ENCODE peak calls at places on chromosomes 6 and 20, in ten cellular contexts. T is IMR-90, P is endodermal cell, N is iPS DF 6.9, H is esophagus squamous epithelium, J is adrenal gland, C is aorta, K is ascending aorta, W is endothelial cell of umbilical vein, O is thoracic aorta. S is an unnamed sample.

GRCh38 chr6:40791004-40791403 is 203.8 kb upstream of the LRFN2 start:
- DNase-seq in N (no peak), O (no peak), W (no peak), H (no peak), P (peak; percentile 92), J (no peak), C (no peak), T (no peak), K (no peak), S (no peak)

GRCh38 chr6:158611600-158612041 is 32.9 kb downstream of the DYNLT1 start:
- DNase-seq in T (no peak), N (peak; percentile 52), H (no peak), O (no peak), J (no peak), K (no peak), W (no peak), C (no peak), P (peak; percentile 91), S (peak; percentile 86)

GRCh38 chr6:104344223-104344622 is 515.5 kb downstream of the HACE1 start:
- DNase-seq in N (no peak), C (no peak), P (no peak), W (no peak), T (no peak), J (no peak), H (no peak), O (no peak), K (no peak), S (no peak)

GRCh38 chr20:6632187-6632586 is 135.3 kb upstream of the BMP2 start:
- DNase-seq in T (no peak), N (no peak), W (no peak), P (no peak), J (peak; percentile 27), H (no peak), C (no peak), K (no peak), O (no peak), S (no peak)

GRCh38 chr6:8182209-8182845 is 80.0 kb upstream of the EEF1E1 start:
- DNase-seq in H (no peak), O (no peak), W (no peak), P (no peak), C (no peak), J (no peak), T (peak; percentile 25), N (no peak), K (no peak), S (no peak)

GRCh38 chr6:97850458-97851218 is 567.6 kb upstream of the MMS22L start:
- DNase-seq in J (no peak), C (no peak), K (no peak), O (no peak), H (no peak), T (no peak), P (no peak), N (no peak), W (no peak), S (no peak)

GRCh38 chr6:143675946-143676345 is 1.8 kb upstream of the PHACTR2 start:
- DNase-seq in O (no peak), J (no peak), H (no peak), P (no peak), T (peak; percentile 56), K (no peak), N (no peak), W (no peak), C (no peak), S (no peak)

GRCh38 chr6:114735118-114735730 is 392.4 kb upstream of the HS3ST5 start:
- DNase-seq in K (no peak), C (no peak), T (no peak), W (no peak), N (no peak), J (no peak), P (no peak), O (no peak), H (no peak), S (no peak)

GRCh38 chr6:33656844-33657243 is 35.7 kb downstream of the ITPR3 start:
- DNase-seq in O (no peak), K (no peak), N (no peak), J (no peak), C (no peak), T (no peak), W (no peak), H (no peak), P (peak; percentile 61), S (no peak)

GRCh38 chr6:33651947-33652346 is 30.8 kb downstream of the ITPR3 start:
- DNase-seq in J (no peak), W (no peak), K (no peak), O (no peak), T (no peak), N (no peak), C (no peak), P (no peak), H (no peak), S (peak; percentile 32)

GRCh38 chr6:33655155-33655554 is 34.0 kb downstream of the ITPR3 start:
- DNase-seq in K (no peak), H (no peak), W (no peak), C (no peak), N (no peak), O (no peak), J (no peak), P (no peak), T (no peak), S (no peak)

DNA sequence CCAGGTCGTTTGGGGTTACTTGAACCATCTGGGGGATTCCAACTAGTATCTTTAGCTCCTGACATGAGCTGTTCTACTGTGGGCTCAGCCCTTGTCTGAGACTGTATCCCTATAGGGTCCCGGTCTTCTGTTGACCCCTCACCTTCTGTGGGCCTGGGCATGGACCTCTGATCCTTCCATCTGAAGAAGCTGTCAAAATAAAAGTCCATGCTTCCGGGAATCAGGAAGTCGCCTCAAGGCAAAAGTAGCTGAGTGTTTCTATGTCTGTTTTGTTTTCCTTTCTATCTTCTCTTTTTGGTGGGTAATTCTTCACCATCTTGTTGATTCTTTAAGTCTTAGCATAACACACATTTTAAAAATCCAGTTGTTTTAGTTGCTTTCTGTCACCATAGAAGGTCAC is 30.3 kb downstream of the ITPR3 start:
- DNase-seq in T (no peak), C (no peak), J (no peak), O (no peak), H (no peak), W (no peak), N (no peak), P (no peak), K (no peak), S (no peak)
- H3K36me3 ChIP-seq in T (no peaks in the 10 kb centered on the region), C (no peaks in the 10 kb centered on the region), J (no peaks in the 10 kb centered on the region), O (no peaks in the 10 kb centered on the region), H (peaks cover 62% of the 10 kb centered on the region), W (no peaks in the 10 kb centered on the region), N (no peaks in the 10 kb centered on the region), P (no peaks in the 10 kb centered on the region), K (no peaks in the 10 kb centered on the region), S (no peaks in the 10 kb centered on the region)

DNA sequence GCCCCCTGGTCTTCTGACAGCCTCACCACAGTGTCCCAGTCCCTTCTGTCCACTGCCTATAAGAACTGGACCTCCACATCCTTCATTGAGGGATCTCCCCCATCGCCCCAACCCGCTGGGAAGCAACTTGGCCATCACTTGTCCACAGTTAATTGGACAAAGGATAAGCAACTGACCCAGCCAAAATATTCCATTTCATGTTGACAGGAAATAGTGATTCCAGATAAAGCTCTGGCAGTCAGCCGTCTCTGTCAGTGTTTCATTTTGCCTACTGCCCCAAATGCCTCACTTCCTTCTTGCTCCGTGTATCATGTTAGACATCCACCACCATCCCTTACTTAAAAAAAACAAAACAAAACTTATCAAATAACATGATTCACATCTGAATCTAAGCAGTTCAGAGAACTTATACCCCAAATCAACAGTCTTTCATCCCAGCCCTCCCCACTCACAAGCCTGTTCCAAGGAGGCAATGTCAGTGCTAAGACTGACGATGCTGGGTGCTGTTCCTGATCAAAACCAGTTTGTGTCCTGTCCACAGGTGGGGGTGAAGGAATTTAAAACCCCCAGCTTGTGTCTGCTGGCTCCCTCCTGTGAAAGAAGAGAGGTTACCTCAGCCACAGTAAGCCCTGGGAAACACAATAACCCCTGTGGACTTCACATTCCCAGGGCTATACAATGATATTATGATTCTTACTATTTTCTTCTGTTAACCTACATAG is 162.5 kb downstream of the WDR27 start:
- DNase-seq in C (no peak), J (no peak), P (no peak), W (peak; percentile 70), K (no peak), O (no peak), N (no peak), H (no peak), T (peak; percentile 70), S (no peak)
- H3K27ac ChIP-seq in C (no peak overlapping the region), J (no peak overlapping the region), P (no peak overlapping the region), W (peak overlapping the region; percentile 55), K (no peak overlapping the region), O (no peak overlapping the region), N (no peak overlapping the region), H (no peak overlapping the region), T (peak overlapping the region; percentile 17), S (no peak overlapping the region)

GRCh38 chr6:89662659-89663223 is 24.2 kb upstream of the LYRM2 start:
- DNase-seq in O (no peak), W (no peak), K (no peak), H (no peak), J (no peak), C (no peak), P (no peak), T (no peak), N (no peak), S (no peak)

GRCh38 chr6:89670935-89671565 is 32.5 kb upstream of the LYRM2 start:
- DNase-seq in N (no peak), J (no peak), H (no peak), C (no peak), W (no peak), P (no peak), K (no peak), O (no peak), T (no peak), S (no peak)

GRCh38 chr6:89669002-89669401 is 30.5 kb upstream of the LYRM2 start:
- DNase-seq in P (no peak), K (no peak), T (peak; percentile 44), W (peak; percentile 58), O (no peak), H (no peak), N (no peak), C (no peak), J (no peak), S (no peak)

DNA sequence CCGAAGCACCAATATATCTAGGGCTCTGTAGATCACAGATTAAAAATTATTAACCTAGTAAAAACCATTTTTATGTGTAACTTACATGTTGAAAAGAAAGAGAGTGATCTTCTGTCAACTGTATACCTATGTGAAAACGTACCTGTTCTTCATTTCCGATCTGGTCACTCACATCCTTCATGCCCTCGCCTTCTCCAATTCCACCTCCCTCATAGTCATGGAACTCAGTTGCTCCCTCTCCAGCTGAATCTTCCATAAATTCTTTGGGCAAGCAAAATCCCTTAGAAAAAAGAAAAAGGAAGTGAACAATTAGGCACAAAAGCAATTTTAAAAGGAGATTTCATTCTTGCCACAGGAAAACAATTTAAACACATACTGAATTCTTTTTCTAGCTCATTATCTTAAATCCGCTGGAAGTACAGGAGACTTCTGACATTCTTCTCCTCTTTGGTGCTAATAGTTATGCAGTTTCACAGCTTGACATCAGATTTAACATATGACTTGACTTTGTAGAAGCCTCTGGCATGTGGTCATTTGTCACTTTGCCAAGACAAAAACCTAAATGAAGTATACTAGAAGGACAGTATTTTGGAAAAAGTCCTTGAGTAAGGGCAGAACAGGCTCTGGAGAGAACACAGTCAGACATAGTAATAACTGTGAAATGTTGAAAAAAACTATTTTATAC is 29.5 kb upstream of the LYRM2 start:
- DNase-seq in J (no peak), H (no peak), K (no peak), O (no peak), C (no peak), T (no peak), W (peak; percentile 6), P (no peak), N (peak; percentile 54), S (no peak)
- H3K4me1 ChIP-seq in J (no peaks in the 10 kb centered on the region), H (no peaks in the 10 kb centered on the region), K (no peaks in the 10 kb centered on the region), O (peaks cover 37% of the 10 kb centered on the region), C (peaks cover 4% of the 10 kb centered on the region), T (peaks cover 2% of the 10 kb centered on the region), W (no peaks in the 10 kb centered on the region), P (peaks cover 5% of the 10 kb centered on the region), N (no peaks in the 10 kb centered on the region), S (no peaks in the 10 kb centered on the region)

DNA sequence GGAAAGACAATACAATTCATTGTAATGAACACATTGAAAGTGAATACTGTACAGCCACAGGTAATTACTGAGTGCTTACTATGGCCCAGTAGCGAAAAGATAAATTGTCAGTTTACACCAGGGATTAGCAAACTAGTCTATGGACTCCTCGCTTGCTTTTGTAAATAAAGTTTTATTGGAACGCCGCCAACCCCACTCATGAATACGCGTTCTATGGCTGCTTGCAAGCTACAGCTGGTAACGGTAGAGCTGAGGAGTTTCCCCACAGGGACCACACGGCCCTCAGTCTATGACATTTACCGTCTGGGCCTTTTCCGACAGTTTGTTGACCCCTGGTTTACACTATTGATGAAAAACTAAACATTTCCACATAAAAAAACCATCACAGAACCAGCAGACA is 24.2 kb downstream of the LAMA5 start:
- DNase-seq in H (no peak), C (no peak), J (no peak), T (peak; percentile 22), P (no peak), O (no peak), W (no peak), N (no peak), K (no peak), S (no peak)
- H3K36me3 ChIP-seq in H (peaks cover 99% of the 10 kb centered on the region), C (peaks cover 2% of the 10 kb centered on the region), J (peaks cover 14% of the 10 kb centered on the region), T (peaks cover 5% of the 10 kb centered on the region), P (peaks cover 82% of the 10 kb centered on the region), O (peaks cover 51% of the 10 kb centered on the region), W (peaks cover 24% of the 10 kb centered on the region), N (peaks cover 30% of the 10 kb centered on the region), K (peaks cover 83% of the 10 kb centered on the region), S (peaks cover 79% of the 10 kb centered on the region)